ENCODE peak calls at places on chromosomes 6 and 20, in five cellular contexts. M is A549, Y is HepG2, C is GM12878, D is K562. U is an unnamed sample.
A peak's percentile ranks its signal among the peaks of the same experiment; 100 is the strongest.

GRCh38 chr20:63635431-63636141 is 8.7 kb upstream of the GMEB2 start:
- DNase-seq in Y (no peak), M (no peak), D (no peak), C (peak; percentile 68), U (peak; percentile 93)

GRCh38 chr6:46175446-46175845 is 4.7 kb upstream of the ENPP5 start:
- DNase-seq in C (peak; percentile 57), D (no peak), Y (no peak), M (no peak), U (no peak)

GRCh38 chr20:31712112-31712553 is 10.5 kb downstream of the BCL2L1 start:
- DNase-seq in D (peak; percentile 38), Y (peak; percentile 62), C (no peak), M (no peak), U (no peak)

GRCh38 chr6:53827485-53827884 is 32.7 kb downstream of the LRRC1 start:
- DNase-seq in D (no peak), M (no peak), Y (no peak), C (no peak), U (no peak)

GRCh38 chr6:41455410-41455809 is 90.8 kb upstream of the FOXP4 start:
- DNase-seq in C (no peak), Y (no peak), D (no peak), M (no peak), U (no peak)

GRCh38 chr6:70592391-70593117 is 25.8 kb downstream of the SDHAF4 start:
- DNase-seq in C (no peak), M (no peak), D (no peak), Y (peak; percentile 75), U (no peak)

GRCh38 chr6:42217165-42217522 is 517 bp downstream of the MRPS10 start:
- DNase-seq in M (no peak), C (no peak), D (no peak), Y (no peak), U (peak; percentile 34)

GRCh38 chr6:132675749-132676148 is 16.8 kb upstream of the TAAR1 start:
- DNase-seq in D (no peak), Y (no peak), M (no peak), C (no peak), U (peak; percentile 32)

GRCh38 chr6:4936681-4937041 is 67.2 kb downstream of the RPP40 start:
- DNase-seq in M (peak; percentile 34), C (no peak), D (peak; percentile 67), Y (peak; percentile 59), U (peak; percentile 65)

GRCh38 chr20:22400440-22400839 is 183.9 kb downstream of the FOXA2 start:
- DNase-seq in M (no peak), Y (no peak), C (no peak), D (no peak), U (no peak)

GRCh38 chr20:22390543-22390903 is 193.8 kb downstream of the FOXA2 start:
- DNase-seq in C (no peak), Y (no peak), M (no peak), D (no peak), U (no peak)

GRCh38 chr20:22389836-22390542 is 194.4 kb downstream of the FOXA2 start:
- DNase-seq in Y (peak; percentile 46), D (peak; percentile 45), C (no peak), M (peak; percentile 76), U (no peak)

DNA sequence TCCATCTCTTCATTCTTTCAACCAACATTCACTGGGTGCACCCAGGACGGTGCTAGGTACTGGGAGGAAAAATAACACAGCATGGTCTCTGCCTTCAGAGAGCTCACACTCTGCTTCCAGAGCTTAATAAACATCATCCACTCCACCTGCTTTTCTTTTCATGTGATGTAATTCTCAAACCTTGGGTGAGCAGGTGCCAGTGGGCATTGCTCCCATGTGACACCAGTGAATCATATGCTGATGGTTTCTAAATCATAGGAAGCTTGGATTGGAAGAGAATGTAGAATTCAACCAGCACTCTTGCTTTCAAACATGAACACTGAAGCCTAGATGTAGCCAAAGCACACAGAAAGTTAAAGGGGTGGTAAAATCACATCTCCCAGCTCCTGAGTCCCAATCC is 189.8 kb downstream of the FOXA2 start:
- DNase-seq in D (no peak), C (no peak), M (no peak), Y (no peak), U (no peak)
- TF ChIP-seq MYC in D (no peak), C (no peak), M (no peak), Y (no peak), U (no peak)

GRCh38 chr6:137588472-137588871 is 94.3 kb upstream of the OLIG3 start:
- DNase-seq in Y (peak; percentile 25), M (no peak), D (no peak), C (no peak), U (no peak)
- TF ChIP-seq CTCF in Y (peak; percentile 21), M (no peak), D (no peak), C (peak; percentile 20), U (no peak)

DNA sequence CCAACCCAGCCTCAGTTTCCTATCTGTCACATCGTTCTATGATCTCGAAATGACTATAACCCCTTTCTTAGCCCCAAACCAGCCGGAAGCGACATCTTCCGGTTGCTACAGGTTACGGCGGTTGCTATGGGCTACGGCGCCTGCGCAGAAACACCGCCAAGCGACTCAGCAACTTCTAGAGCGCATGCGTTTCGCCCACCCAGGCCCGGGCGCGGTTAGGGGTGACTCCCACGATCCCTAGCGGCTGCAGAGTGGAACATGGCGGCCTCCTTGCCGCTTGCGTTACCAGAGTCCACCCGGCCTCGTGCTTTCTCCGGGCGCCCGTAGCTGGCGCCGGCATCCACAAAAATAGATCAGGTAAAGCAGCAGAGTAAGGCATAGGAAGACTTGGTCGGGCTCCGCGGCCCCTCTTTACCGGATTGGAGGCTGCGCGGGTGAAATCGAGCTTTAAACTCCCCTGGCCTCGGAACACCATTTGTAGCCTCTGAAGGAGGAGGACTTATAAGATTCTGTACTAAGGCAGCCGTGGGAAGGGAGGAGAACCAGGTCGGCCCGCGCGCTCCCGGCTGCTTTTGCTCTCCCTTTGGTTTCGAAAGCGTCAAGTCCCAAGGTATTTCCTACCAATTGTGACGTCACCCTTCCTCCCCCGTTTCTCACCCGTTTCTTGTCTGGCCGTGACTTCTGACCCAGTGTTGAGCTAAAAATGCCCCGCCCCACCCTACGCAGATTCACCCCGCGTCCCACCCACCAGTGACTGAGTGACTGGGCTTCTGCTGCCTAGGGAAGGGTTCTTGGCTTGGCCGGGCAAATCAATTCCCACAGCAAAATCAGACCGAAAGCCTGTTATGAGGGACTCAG is 3.5 kb downstream of the SDCBP2 start:
- DNase-seq in Y (peak; percentile 97), C (peak; percentile 88), M (peak; percentile 100), D (peak; percentile 97), U (peak; percentile 97)
- TF ChIP-seq POLR2A in Y (peak; percentile 98), C (peak; percentile 97), M (peak; percentile 96), D (peak; percentile 95), U (peak; percentile 94)

GRCh38 chr6:81998432-81998831 is 246.0 kb upstream of the TENT5A start:
- DNase-seq in Y (no peak), C (no peak), M (no peak), D (no peak), U (no peak)
- TF ChIP-seq MYC in Y (no peak), C (no peak), M (no peak), D (no peak), U (no peak)